ENCODE peak calls at places on chromosomes 6 and 20, in ten cellular contexts. One of them, this sample, is unnamed.

GRCh38 chr6:100433726-100434435 is 30.8 kb downstream of the SIM1 start:
- DNase-seq in nephron progenitor cell: no peak
- DNase-seq in mammary epithelial cell: no peak
- DNase-seq in stomach: no peak
- DNase-seq in type B pancreatic cell: no peak
- DNase-seq in fibroblast of lung: no peak
- DNase-seq in Calu3: no peak
- DNase-seq in endothelial cell of umbilical vein: no peak
- DNase-seq in Peyer's patch: no peak
- DNase-seq in foreskin keratinocyte: no peak
- DNase-seq in this sample: no peak

GRCh38 chr6:137490961-137491360 is 3.2 kb downstream of the OLIG3 start:
- DNase-seq in mammary epithelial cell: no peak
- DNase-seq in Peyer's patch: no peak
- DNase-seq in endothelial cell of umbilical vein: no peak
- DNase-seq in fibroblast of lung: no peak
- DNase-seq in type B pancreatic cell: no peak
- DNase-seq in nephron progenitor cell: no peak
- DNase-seq in stomach: no peak
- DNase-seq in foreskin keratinocyte: no peak
- DNase-seq in Calu3: no peak
- DNase-seq in this sample: no peak

GRCh38 chr20:6533321-6533720 is 234.2 kb upstream of the BMP2 start:
- DNase-seq in fibroblast of lung: peak
- DNase-seq in endothelial cell of umbilical vein: peak
- DNase-seq in nephron progenitor cell: no peak
- DNase-seq in Peyer's patch: no peak
- DNase-seq in mammary epithelial cell: no peak
- DNase-seq in type B pancreatic cell: no peak
- DNase-seq in Calu3: no peak
- DNase-seq in foreskin keratinocyte: no peak
- DNase-seq in stomach: no peak
- DNase-seq in this sample: no peak

GRCh38 chr6:45432944-45433343 is 55.2 kb upstream of the SUPT3H start:
- DNase-seq in mammary epithelial cell: peak
- DNase-seq in type B pancreatic cell: no peak
- DNase-seq in fibroblast of lung: peak
- DNase-seq in stomach: no peak
- DNase-seq in Calu3: no peak
- DNase-seq in endothelial cell of umbilical vein: peak
- DNase-seq in nephron progenitor cell: no peak
- DNase-seq in Peyer's patch: no peak
- DNase-seq in foreskin keratinocyte: peak
- DNase-seq in this sample: no peak

GRCh38 chr6:168239374-168239773 is 80.2 kb downstream of the DACT2 start:
- DNase-seq in Peyer's patch: no peak
- DNase-seq in fibroblast of lung: peak
- DNase-seq in nephron progenitor cell: no peak
- DNase-seq in type B pancreatic cell: no peak
- DNase-seq in stomach: no peak
- DNase-seq in mammary epithelial cell: no peak
- DNase-seq in endothelial cell of umbilical vein: no peak
- DNase-seq in foreskin keratinocyte: no peak
- DNase-seq in Calu3: peak
- DNase-seq in this sample: no peak

GRCh38 chr6:145214570-145214969 is 520.8 kb downstream of the EPM2A start:
- DNase-seq in mammary epithelial cell: peak
- DNase-seq in Calu3: peak
- DNase-seq in foreskin keratinocyte: peak
- DNase-seq in endothelial cell of umbilical vein: peak
- DNase-seq in fibroblast of lung: peak
- DNase-seq in nephron progenitor cell: peak
- DNase-seq in type B pancreatic cell: no peak
- DNase-seq in stomach: no peak
- DNase-seq in Peyer's patch: no peak
- DNase-seq in this sample: no peak

GRCh38 chr6:28838289-28838633 is 85.5 kb downstream of the TRIM27 start:
- DNase-seq in Peyer's patch: peak
- DNase-seq in mammary epithelial cell: peak
- DNase-seq in type B pancreatic cell: peak
- DNase-seq in Calu3: peak
- DNase-seq in stomach: peak
- DNase-seq in foreskin keratinocyte: peak
- DNase-seq in endothelial cell of umbilical vein: peak
- DNase-seq in nephron progenitor cell: peak
- DNase-seq in fibroblast of lung: peak
- DNase-seq in this sample: peak

GRCh38 chr20:36926653-36927200 is 24.8 kb downstream of the SAMHD1 start:
- DNase-seq in fibroblast of lung: no peak
- DNase-seq in nephron progenitor cell: no peak
- DNase-seq in type B pancreatic cell: no peak
- DNase-seq in Calu3: no peak
- DNase-seq in mammary epithelial cell: no peak
- DNase-seq in foreskin keratinocyte: no peak
- DNase-seq in Peyer's patch: no peak
- DNase-seq in stomach: no peak
- DNase-seq in endothelial cell of umbilical vein: no peak
- DNase-seq in this sample: no peak

GRCh38 chr6:4441981-4442434 is 306.6 kb upstream of the ECI2 start:
- DNase-seq in fibroblast of lung: peak
- DNase-seq in Calu3: no peak
- DNase-seq in type B pancreatic cell: no peak
- DNase-seq in stomach: no peak
- DNase-seq in mammary epithelial cell: no peak
- DNase-seq in foreskin keratinocyte: no peak
- DNase-seq in Peyer's patch: no peak
- DNase-seq in nephron progenitor cell: no peak
- DNase-seq in endothelial cell of umbilical vein: peak
- DNase-seq in this sample: no peak

GRCh38 chr6:83371428-83371827 is 59.4 kb downstream of the ME1 start:
- DNase-seq in Calu3: no peak
- DNase-seq in type B pancreatic cell: no peak
- DNase-seq in fibroblast of lung: peak
- DNase-seq in nephron progenitor cell: no peak
- DNase-seq in foreskin keratinocyte: no peak
- DNase-seq in endothelial cell of umbilical vein: peak
- DNase-seq in mammary epithelial cell: no peak
- DNase-seq in stomach: no peak
- DNase-seq in Peyer's patch: no peak
- DNase-seq in this sample: no peak

GRCh38 chr6:37372116-37372515 is 18.3 kb downstream of the RNF8 start:
- DNase-seq in Calu3: no peak
- DNase-seq in mammary epithelial cell: no peak
- DNase-seq in endothelial cell of umbilical vein: no peak
- DNase-seq in nephron progenitor cell: no peak
- DNase-seq in stomach: no peak
- DNase-seq in type B pancreatic cell: no peak
- DNase-seq in Peyer's patch: no peak
- DNase-seq in foreskin keratinocyte: peak
- DNase-seq in fibroblast of lung: peak
- DNase-seq in this sample: no peak

GRCh38 chr6:14316911-14317535 is 199.5 kb downstream of the CD83 start:
- DNase-seq in Calu3: no peak
- DNase-seq in endothelial cell of umbilical vein: no peak
- DNase-seq in Peyer's patch: peak
- DNase-seq in nephron progenitor cell: peak
- DNase-seq in fibroblast of lung: no peak
- DNase-seq in foreskin keratinocyte: no peak
- DNase-seq in type B pancreatic cell: no peak
- DNase-seq in mammary epithelial cell: no peak
- DNase-seq in stomach: peak
- DNase-seq in this sample: no peak
- TF ChIP-seq CTCF in Calu3: no peak
- TF ChIP-seq CTCF in endothelial cell of umbilical vein: no peak
- TF ChIP-seq CTCF in Peyer's patch: peak
- TF ChIP-seq CTCF in nephron progenitor cell: no peak
- TF ChIP-seq CTCF in fibroblast of lung: no peak
- TF ChIP-seq CTCF in foreskin keratinocyte: peak
- TF ChIP-seq CTCF in type B pancreatic cell: no peak
- TF ChIP-seq CTCF in mammary epithelial cell: no peak
- TF ChIP-seq CTCF in stomach: no peak
- TF ChIP-seq CTCF in this sample: no peak

DNA sequence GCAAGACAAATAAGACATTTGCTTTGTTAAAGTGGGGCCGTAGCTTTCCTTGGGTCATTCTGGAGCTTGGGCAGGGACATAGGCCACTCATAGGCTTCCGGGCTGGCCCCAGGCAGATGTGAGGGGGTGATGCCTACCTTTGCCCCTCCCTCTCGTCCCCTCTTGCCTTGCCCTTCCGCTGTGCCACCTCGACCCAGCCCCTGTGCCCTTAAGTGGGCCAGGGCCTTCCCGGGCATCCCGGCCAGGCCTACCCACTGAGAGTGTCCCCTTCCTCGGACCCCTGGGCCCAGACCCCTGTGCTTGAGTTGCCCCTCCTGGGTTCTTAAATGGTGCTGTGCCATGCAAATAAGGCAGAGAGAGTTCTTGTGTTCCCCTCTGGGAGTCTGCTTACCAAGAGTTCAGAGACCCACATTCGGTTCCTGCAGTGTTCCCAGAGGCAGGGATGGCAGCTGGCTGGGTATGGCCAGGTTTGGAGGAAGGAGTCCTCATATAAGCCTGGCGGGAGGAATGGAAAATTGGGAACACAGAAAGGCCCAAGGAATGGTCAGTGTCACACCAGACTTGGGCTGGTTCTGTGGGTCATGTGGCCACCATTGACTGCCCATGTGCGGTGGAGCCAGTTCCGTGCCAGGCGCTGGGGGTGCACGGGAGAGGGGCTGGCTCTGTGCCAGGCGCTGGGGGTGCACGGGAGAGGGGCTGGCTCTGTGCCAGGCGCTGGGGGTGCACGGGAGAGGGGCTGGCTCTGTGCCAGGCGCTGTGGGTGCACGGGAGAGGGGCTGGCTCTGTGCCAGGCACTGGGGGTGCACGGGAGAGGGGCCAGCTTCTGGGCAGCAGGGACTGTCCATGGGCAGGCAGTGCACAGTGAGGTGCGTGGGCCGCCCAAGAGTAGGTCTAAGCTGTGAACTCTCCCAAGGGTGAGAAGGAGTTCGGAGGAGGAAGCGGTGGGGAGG is 173.5 kb upstream of the SNX9 start:
- DNase-seq in type B pancreatic cell: no peak
- DNase-seq in Calu3: no peak
- DNase-seq in fibroblast of lung: no peak
- DNase-seq in foreskin keratinocyte: no peak
- DNase-seq in stomach: no peak
- DNase-seq in Peyer's patch: no peak
- DNase-seq in nephron progenitor cell: no peak
- DNase-seq in mammary epithelial cell: no peak
- DNase-seq in endothelial cell of umbilical vein: no peak
- DNase-seq in this sample: no peak
- TF ChIP-seq CTCF in type B pancreatic cell: no peak
- TF ChIP-seq CTCF in Calu3: no peak
- TF ChIP-seq CTCF in fibroblast of lung: no peak
- TF ChIP-seq CTCF in foreskin keratinocyte: no peak
- TF ChIP-seq CTCF in stomach: no peak
- TF ChIP-seq CTCF in Peyer's patch: no peak
- TF ChIP-seq CTCF in nephron progenitor cell: no peak
- TF ChIP-seq CTCF in mammary epithelial cell: no peak
- TF ChIP-seq CTCF in endothelial cell of umbilical vein: no peak
- TF ChIP-seq CTCF in this sample: no peak

GRCh38 chr6:15247214-15247749 is 1.4 kb downstream of the JARID2 start:
- DNase-seq in mammary epithelial cell: no peak
- DNase-seq in foreskin keratinocyte: peak
- DNase-seq in fibroblast of lung: no peak
- DNase-seq in type B pancreatic cell: no peak
- DNase-seq in Peyer's patch: no peak
- DNase-seq in Calu3: no peak
- DNase-seq in stomach: no peak
- DNase-seq in nephron progenitor cell: no peak
- DNase-seq in endothelial cell of umbilical vein: no peak
- DNase-seq in this sample: no peak

GRCh38 chr6:15249371-15250019 is 3.6 kb downstream of the JARID2 start:
- DNase-seq in foreskin keratinocyte: no peak
- DNase-seq in type B pancreatic cell: no peak
- DNase-seq in stomach: no peak
- DNase-seq in Peyer's patch: no peak
- DNase-seq in nephron progenitor cell: no peak
- DNase-seq in endothelial cell of umbilical vein: no peak
- DNase-seq in mammary epithelial cell: no peak
- DNase-seq in fibroblast of lung: no peak
- DNase-seq in Calu3: no peak
- DNase-seq in this sample: no peak

GRCh38 chr6:15250440-15251168 is 4.7 kb downstream of the JARID2 start:
- DNase-seq in nephron progenitor cell: no peak
- DNase-seq in stomach: no peak
- DNase-seq in mammary epithelial cell: no peak
- DNase-seq in Peyer's patch: no peak
- DNase-seq in fibroblast of lung: no peak
- DNase-seq in foreskin keratinocyte: no peak
- DNase-seq in Calu3: no peak
- DNase-seq in endothelial cell of umbilical vein: no peak
- DNase-seq in type B pancreatic cell: no peak
- DNase-seq in this sample: no peak

GRCh38 chr6:15247750-15248450 is 2.0 kb downstream of the JARID2 start:
- DNase-seq in mammary epithelial cell: peak
- DNase-seq in stomach: peak
- DNase-seq in type B pancreatic cell: peak
- DNase-seq in Calu3: peak
- DNase-seq in Peyer's patch: peak
- DNase-seq in foreskin keratinocyte: peak
- DNase-seq in nephron progenitor cell: peak
- DNase-seq in endothelial cell of umbilical vein: peak
- DNase-seq in fibroblast of lung: peak
- DNase-seq in this sample: peak

GRCh38 chr6:15248451-15249370 is 2.8 kb downstream of the JARID2 start:
- DNase-seq in fibroblast of lung: peak
- DNase-seq in type B pancreatic cell: peak
- DNase-seq in foreskin keratinocyte: peak
- DNase-seq in stomach: peak
- DNase-seq in endothelial cell of umbilical vein: peak
- DNase-seq in nephron progenitor cell: peak
- DNase-seq in Calu3: peak
- DNase-seq in mammary epithelial cell: peak
- DNase-seq in Peyer's patch: peak
- DNase-seq in this sample: peak
- TF ChIP-seq CTCF in fibroblast of lung: peak
- TF ChIP-seq CTCF in type B pancreatic cell: no peak
- TF ChIP-seq CTCF in foreskin keratinocyte: peak
- TF ChIP-seq CTCF in stomach: peak
- TF ChIP-seq CTCF in endothelial cell of umbilical vein: no peak
- TF ChIP-seq CTCF in nephron progenitor cell: no peak
- TF ChIP-seq CTCF in Calu3: peak
- TF ChIP-seq CTCF in mammary epithelial cell: no peak
- TF ChIP-seq CTCF in Peyer's patch: peak
- TF ChIP-seq CTCF in this sample: peak

GRCh38 chr20:13770141-13770540 is 14.6 kb downstream of the ESF1 start:
- DNase-seq in endothelial cell of umbilical vein: no peak
- DNase-seq in type B pancreatic cell: no peak
- DNase-seq in stomach: no peak
- DNase-seq in mammary epithelial cell: no peak
- DNase-seq in nephron progenitor cell: no peak
- DNase-seq in fibroblast of lung: no peak
- DNase-seq in foreskin keratinocyte: no peak
- DNase-seq in Peyer's patch: no peak
- DNase-seq in Calu3: no peak
- DNase-seq in this sample: no peak

GRCh38 chr20:13765299-13765698 is 19.4 kb downstream of the ESF1 start:
- DNase-seq in type B pancreatic cell: no peak
- DNase-seq in nephron progenitor cell: no peak
- DNase-seq in stomach: no peak
- DNase-seq in fibroblast of lung: no peak
- DNase-seq in Peyer's patch: no peak
- DNase-seq in Calu3: no peak
- DNase-seq in endothelial cell of umbilical vein: peak
- DNase-seq in foreskin keratinocyte: no peak
- DNase-seq in mammary epithelial cell: peak
- DNase-seq in this sample: no peak

GRCh38 chr20:13765868-13766416 is 18.8 kb downstream of the ESF1 start:
- DNase-seq in type B pancreatic cell: no peak
- DNase-seq in fibroblast of lung: no peak
- DNase-seq in mammary epithelial cell: no peak
- DNase-seq in nephron progenitor cell: no peak
- DNase-seq in stomach: no peak
- DNase-seq in foreskin keratinocyte: no peak
- DNase-seq in endothelial cell of umbilical vein: no peak
- DNase-seq in Calu3: no peak
- DNase-seq in Peyer's patch: no peak
- DNase-seq in this sample: no peak
- TF ChIP-seq CTCF in type B pancreatic cell: no peak
- TF ChIP-seq CTCF in fibroblast of lung: no peak
- TF ChIP-seq CTCF in mammary epithelial cell: no peak
- TF ChIP-seq CTCF in nephron progenitor cell: no peak
- TF ChIP-seq CTCF in stomach: no peak
- TF ChIP-seq CTCF in foreskin keratinocyte: no peak
- TF ChIP-seq CTCF in endothelial cell of umbilical vein: no peak
- TF ChIP-seq CTCF in Calu3: no peak
- TF ChIP-seq CTCF in Peyer's patch: no peak
- TF ChIP-seq CTCF in this sample: no peak

This sample was measured in natural killer cell.